ENCODE peak calls at places on chromosomes 13 and 19, in four cellular contexts. One of them, this sample, is unnamed.

GRCh38 chr13:106299616-106300015 is 235.8 kb downstream of the EFNB2 start:
- DNase-seq in GM12878: no peak
- DNase-seq in HepG2: no peak
- DNase-seq in K562: no peak
- DNase-seq in this sample: no peak

GRCh38 chr13:95494082-95494681 is 58.3 kb upstream of the CLDN10 start:
- DNase-seq in GM12878: no peak
- DNase-seq in HepG2: peak; percentile 55
- DNase-seq in K562: peak; percentile 59
- DNase-seq in this sample: no peak

GRCh38 chr13:98083507-98083906 is 59.4 kb upstream of the FARP1 start:
- DNase-seq in GM12878: no peak
- DNase-seq in HepG2: no peak
- DNase-seq in K562: no peak
- DNase-seq in this sample: no peak

GRCh38 chr19:41997851-41998229 is 3.8 kb upstream of the ATP1A3 start:
- DNase-seq in GM12878: no peak
- DNase-seq in HepG2: no peak
- DNase-seq in K562: no peak
- DNase-seq in this sample: peak; percentile 41

GRCh38 chr19:5306531-5306930 is 34.1 kb downstream of the PTPRS start:
- DNase-seq in GM12878: no peak
- DNase-seq in HepG2: no peak
- DNase-seq in K562: no peak
- DNase-seq in this sample: no peak

GRCh38 chr13:109454167-109454917 is 332.0 kb downstream of the IRS2 start:
- DNase-seq in HepG2: no peak
- DNase-seq in GM12878: no peak
- DNase-seq in K562: no peak
- DNase-seq in this sample: no peak

GRCh38 chr13:114118086-114118762 is 14.2 kb downstream of the RASA3 start:
- DNase-seq in GM12878: no peak
- DNase-seq in HepG2: peak; percentile 62
- DNase-seq in K562: no peak
- DNase-seq in this sample: peak; percentile 5

GRCh38 chr13:28819748-28820098 is 416 bp upstream of the MTUS2 start:
- DNase-seq in HepG2: peak; percentile 9
- DNase-seq in K562: peak; percentile 75
- DNase-seq in GM12878: no peak
- DNase-seq in this sample: peak; percentile 81

GRCh38 chr13:101942535-101943157 is 459.2 kb downstream of the FGF14 start:
- DNase-seq in HepG2: no peak
- DNase-seq in K562: no peak
- DNase-seq in GM12878: no peak
- DNase-seq in this sample: no peak
- TF ChIP-seq CTCF in HepG2: no peak
- TF ChIP-seq CTCF in K562: no peak
- TF ChIP-seq CTCF in GM12878: no peak
- TF ChIP-seq CTCF in this sample: no peak

GRCh38 chr19:49534632-49535385 is 7.0 kb downstream of the RCN3 start:
- DNase-seq in K562: peak; percentile 9
- DNase-seq in HepG2: no peak
- DNase-seq in GM12878: no peak
- DNase-seq in this sample: no peak
- TF ChIP-seq ETV6 in K562: no peak
- TF ChIP-seq ETV6 in HepG2: no peak
- TF ChIP-seq ETV6 in GM12878: no peak
- TF ChIP-seq ETV6 in this sample: no peak

DNA sequence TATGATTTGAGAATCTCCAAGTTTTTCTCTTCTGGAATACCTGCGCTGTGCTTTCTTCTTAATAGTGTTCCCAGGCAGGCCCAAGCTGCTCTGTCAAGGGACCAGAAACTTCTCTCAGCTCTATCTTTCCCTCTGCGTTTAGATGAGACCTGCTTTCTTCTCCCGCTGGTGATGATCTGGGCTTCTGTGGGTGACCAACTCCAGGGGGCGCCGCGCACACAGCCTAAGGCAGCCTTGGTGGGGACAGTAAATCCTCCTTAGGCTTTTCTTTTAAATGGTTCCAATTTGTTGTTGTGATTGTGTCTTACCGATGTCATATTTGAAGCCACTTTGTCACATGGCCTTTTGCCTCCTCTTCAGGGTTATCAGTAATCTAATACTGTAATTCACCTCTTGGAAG is 439.4 kb upstream of the KLF12 start:
- DNase-seq in K562: no peak
- DNase-seq in HepG2: peak; percentile 3
- DNase-seq in GM12878: no peak
- DNase-seq in this sample: peak; percentile 70
- TF ChIP-seq CTCF in K562: peak; percentile 33
- TF ChIP-seq CTCF in HepG2: peak; percentile 29
- TF ChIP-seq CTCF in GM12878: peak; percentile 16
- TF ChIP-seq CTCF in this sample: peak; percentile 23

GRCh38 chr19:49554701-49555181 is 25.6 kb downstream of the NOSIP start:
- DNase-seq in HepG2: no peak
- DNase-seq in K562: no peak
- DNase-seq in GM12878: no peak
- DNase-seq in this sample: no peak
- TF ChIP-seq ETV6 in HepG2: no peak
- TF ChIP-seq ETV6 in K562: no peak
- TF ChIP-seq ETV6 in GM12878: no peak
- TF ChIP-seq ETV6 in this sample: no peak

GRCh38 chr19:35744335-35744687 is 907 bp downstream of the U2AF1L4 start:
- DNase-seq in HepG2: no peak
- DNase-seq in GM12878: no peak
- DNase-seq in K562: no peak
- DNase-seq in this sample: no peak

GRCh38 chr19:35743640-35744306 is 1.4 kb downstream of the U2AF1L4 start:
- DNase-seq in GM12878: no peak
- DNase-seq in HepG2: no peak
- DNase-seq in K562: no peak
- DNase-seq in this sample: no peak

GRCh38 chr19:35745328-35746086 is at the start of the genes PSENEN and U2AF1L4:
- DNase-seq in HepG2: peak; percentile 99
- DNase-seq in K562: peak; percentile 87
- DNase-seq in GM12878: peak; percentile 97
- DNase-seq in this sample: peak; percentile 96

GRCh38 chr19:35746087-35746462 is 624 bp downstream of the PSENEN start:
- DNase-seq in K562: no peak
- DNase-seq in GM12878: no peak
- DNase-seq in HepG2: no peak
- DNase-seq in this sample: no peak

GRCh38 chr19:35744688-35745327 is 410 bp downstream of the U2AF1L4 start:
- DNase-seq in HepG2: peak; percentile 94
- DNase-seq in K562: peak; percentile 83
- DNase-seq in GM12878: peak; percentile 62
- DNase-seq in this sample: peak; percentile 96
- TF ChIP-seq CTCF in HepG2: peak; percentile 75
- TF ChIP-seq CTCF in K562: peak; percentile 70
- TF ChIP-seq CTCF in GM12878: peak; percentile 24
- TF ChIP-seq CTCF in this sample: no peak

DNA sequence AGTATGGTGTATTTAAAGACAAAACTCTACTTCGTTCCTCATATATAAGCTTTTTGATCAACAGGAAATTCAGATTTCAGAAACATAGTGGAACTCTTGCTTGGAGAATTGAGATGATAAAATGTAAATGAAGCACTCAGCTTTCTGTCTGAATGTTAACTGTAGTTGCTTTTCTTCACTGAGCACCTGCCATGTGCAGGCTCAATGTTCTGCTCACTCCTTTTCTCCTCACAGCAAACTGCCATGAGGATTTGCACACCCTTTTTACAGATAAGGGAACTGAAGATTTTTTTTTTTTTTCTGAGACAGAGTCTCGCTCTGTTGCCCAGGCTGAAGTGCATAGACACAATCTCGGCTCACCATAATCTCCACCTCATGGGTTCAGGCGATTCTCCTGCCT is 28.0 kb upstream of the FOXO1 start:
- DNase-seq in HepG2: no peak
- DNase-seq in K562: no peak
- DNase-seq in GM12878: no peak
- DNase-seq in this sample: no peak
- TF ChIP-seq ETV6 in HepG2: no peak
- TF ChIP-seq ETV6 in K562: no peak
- TF ChIP-seq ETV6 in GM12878: no peak
- TF ChIP-seq ETV6 in this sample: no peak

GRCh38 chr19:47272448-47273312 is 2.0 kb upstream of the INAFM1 start:
- DNase-seq in K562: no peak
- DNase-seq in GM12878: no peak
- DNase-seq in HepG2: no peak
- DNase-seq in this sample: no peak
- TF ChIP-seq CTCF in K562: peak; percentile 21
- TF ChIP-seq CTCF in GM12878: no peak
- TF ChIP-seq CTCF in HepG2: no peak
- TF ChIP-seq CTCF in this sample: no peak